ENCODE peak calls at places on chromosomes 7 and 10, in four cellular contexts. T, F, J and Y are unnamed samples.

GRCh38 chr7:20331912-20332317 is 1.2 kb downstream of the ITGB8 start:
- DNase-seq in F (no peak), J (no peak), T (no peak), Y (no peak)

GRCh38 chr7:156816943-156817572 is 75.9 kb downstream of the LMBR1 start:
- DNase-seq in F (peak; percentile 10), J (no peak), T (peak; percentile 38), Y (no peak)

GRCh38 chr7:139820089-139820488 is 9.0 kb upstream of the TBXAS1 start:
- DNase-seq in F (no peak), T (no peak), J (no peak), Y (no peak)

GRCh38 chr7:40646717-40647116 is 511.9 kb downstream of the SUGCT start:
- DNase-seq in F (no peak), T (peak; percentile 18), J (no peak), Y (no peak)

GRCh38 chr10:112250555-112250954 is 32.6 kb upstream of the TECTB start:
- DNase-seq in F (no peak), J (no peak), T (peak; percentile 81), Y (no peak)

GRCh38 chr7:24762771-24763170 is 5.5 kb upstream of the GSDME start:
- DNase-seq in J (no peak), F (no peak), T (no peak), Y (no peak)

GRCh38 chr7:42096681-42097637 is 140.1 kb downstream of the GLI3 start:
- DNase-seq in T (peak; percentile 53), F (no peak), J (no peak), Y (no peak)

GRCh38 chr10:3806603-3807002 is 21.6 kb upstream of the KLF6 start:
- DNase-seq in J (no peak), T (peak; percentile 94), F (peak; percentile 39), Y (no peak)

GRCh38 chr7:41065663-41066062 is 637.2 kb downstream of the INHBA start:
- DNase-seq in T (no peak), F (no peak), J (no peak), Y (no peak)

GRCh38 chr10:95431900-95432342 is 129.2 kb downstream of the SORBS1 start:
- DNase-seq in J (no peak), T (no peak), F (no peak), Y (no peak)

GRCh38 chr10:24820616-24821015 is 96.9 kb upstream of the ARHGAP21 start:
- DNase-seq in T (no peak), J (no peak), F (no peak), Y (no peak)

GRCh38 chr10:79939969-79940368 is 8.9 kb downstream of the SFTPD start:
- DNase-seq in T (no peak), F (no peak), J (no peak), Y (no peak)

GRCh38 chr10:85548038-85548437 is 818.6 kb downstream of the GRID1 start:
- DNase-seq in J (no peak), T (no peak), F (peak; percentile 16), Y (peak; percentile 43)

GRCh38 chr7:131265227-131265626 is 62.4 kb upstream of the MKLN1 start:
- DNase-seq in J (no peak), T (no peak), F (no peak), Y (no peak)

GRCh38 chr10:125871341-125871740 is 9.8 kb downstream of the DHX32 start:
- DNase-seq in F (no peak), T (peak; percentile 81), J (no peak), Y (no peak)

GRCh38 chr7:149414745-149415390 is 46.0 kb downstream of the ZNF777 start:
- DNase-seq in J (no peak), T (peak; percentile 82), F (no peak), Y (no peak)

GRCh38 chr7:134535272-134535918 is 8.0 kb downstream of the AKR1B10 start:
- DNase-seq in F (no peak), T (no peak), J (no peak), Y (no peak)

GRCh38 chr10:119406888-119407777 is 135.4 kb downstream of the RGS10 start:
- DNase-seq in T (no peak), F (no peak), J (no peak), Y (no peak)

GRCh38 chr10:4755286-4756009 is 70.6 kb upstream of the AKR1E2 start:
- DNase-seq in T (no peak), J (no peak), F (no peak), Y (no peak)

GRCh38 chr10:103678104-103678526 is 177.3 kb downstream of the SH3PXD2A start:
- DNase-seq in J (no peak), F (no peak), T (peak; percentile 100), Y (no peak)

GRCh38 chr10:130913844-130914243 is 397.7 kb downstream of the TCERG1L start:
- DNase-seq in T (no peak), J (no peak), F (no peak), Y (no peak)

GRCh38 chr7:150402671-150403321 is 23.7 kb downstream of the ZNF775 start:
- DNase-seq in J (no peak), T (no peak), F (peak; percentile 76), Y (no peak)

GRCh38 chr10:73589538-73590126 is 1.5 kb downstream of the USP54 start:
- DNase-seq in T (peak; percentile 32), J (no peak), F (no peak), Y (no peak)

GRCh38 chr10:129163536-129163935 is 303.5 kb upstream of the MGMT start:
- DNase-seq in F (no peak), J (no peak), T (no peak), Y (no peak)

GRCh38 chr7:18941197-18941596 is 176.2 kb downstream of the TWIST1 start:
- DNase-seq in J (no peak), F (no peak), T (no peak), Y (no peak)

GRCh38 chr7:30467275-30467674 is 11.3 kb downstream of the NOD1 start:
- DNase-seq in F (no peak), J (no peak), T (no peak), Y (no peak)

GRCh38 chr7:46239856-46240255 is 318.8 kb upstream of the IGFBP3 start:
- DNase-seq in T (peak; percentile 70), F (no peak), J (no peak), Y (no peak)

GRCh38 chr10:91576096-91576545 is 56.8 kb downstream of the PPP1R3C start:
- DNase-seq in J (peak; percentile 31), T (peak; percentile 31), F (no peak), Y (no peak)
- TF ChIP-seq MAFK in J (peak; percentile 66), T (peak; percentile 43), F (peak; percentile 35), Y (peak; percentile 64)

GRCh38 chr10:11724938-11725776 is 17.0 kb upstream of the ECHDC3 start:
- DNase-seq in T (peak; percentile 79), J (peak; percentile 45), F (peak; percentile 80), Y (peak; percentile 72)
- TF ChIP-seq MAFK in T (no peak), J (no peak), F (no peak), Y (no peak)

DNA sequence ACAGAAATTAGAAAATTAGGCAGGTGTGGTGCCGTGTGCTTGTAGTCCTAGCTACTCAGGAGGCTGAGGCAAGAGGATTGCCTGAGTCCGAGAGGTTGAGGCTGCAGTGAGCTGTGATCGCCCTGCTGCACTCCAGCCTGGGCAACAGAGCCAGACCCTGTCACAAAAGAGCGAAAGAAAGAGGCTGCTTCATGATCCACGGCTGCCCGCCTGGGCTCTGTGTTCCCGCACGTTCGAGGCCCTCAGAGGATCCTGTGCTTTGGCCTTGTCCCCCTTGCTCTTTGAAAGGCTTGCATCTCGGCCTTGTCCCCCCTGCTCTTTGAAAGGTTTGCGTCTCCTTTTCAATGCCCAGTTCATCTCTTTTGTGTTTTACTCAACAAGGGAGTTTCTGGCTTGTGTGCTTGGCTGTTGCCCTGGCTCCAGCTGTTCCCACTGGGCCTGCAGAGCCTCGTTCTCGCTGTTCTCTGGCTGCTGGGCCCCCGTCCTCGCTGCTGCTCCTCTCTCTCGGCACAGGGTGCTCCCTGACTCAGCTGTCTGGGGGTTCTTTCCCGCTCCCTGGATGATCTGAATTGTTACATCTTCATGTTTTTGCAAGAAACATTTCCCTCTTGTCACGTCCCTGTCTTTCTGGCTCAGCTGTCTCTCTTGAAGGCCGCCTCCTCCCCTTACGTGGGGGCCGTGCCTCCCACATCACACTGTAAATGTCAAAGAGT is 45.1 kb upstream of the INPP5A start:
- DNase-seq in F (no peak), J (no peak), T (no peak), Y (no peak)
- TF ChIP-seq MAFK in F (no peak), J (no peak), T (no peak), Y (no peak)

GRCh38 chr7:7439564-7439963 is 96.1 kb downstream of the COL28A1 start:
- DNase-seq in J (no peak), T (no peak), F (no peak), Y (no peak)
- TF ChIP-seq MAFK in J (no peak), T (no peak), F (no peak), Y (no peak)